ENCODE peak calls at places on chromosomes 13 and 19, in seven cellular contexts. One of them, this sample, is unnamed.

GRCh38 chr19:46076031-46076880 is 35.5 kb upstream of the IGFL4 start:
- DNase-seq in H1: no peak
- DNase-seq in HCT116: no peak
- DNase-seq in SK-N-SH: no peak
- DNase-seq in GM12878: no peak
- DNase-seq in K562: no peak
- DNase-seq in HepG2: no peak
- DNase-seq in this sample: no peak

GRCh38 chr19:3080281-3080680 is 13.9 kb upstream of the GNA11 start:
- DNase-seq in H1: no peak
- DNase-seq in HCT116: no peak
- DNase-seq in SK-N-SH: peak; percentile 27
- DNase-seq in GM12878: no peak
- DNase-seq in K562: no peak
- DNase-seq in HepG2: no peak
- DNase-seq in this sample: no peak

GRCh38 chr19:40690050-40690698 is at the start of gene NUMBL:
- DNase-seq in H1: no peak
- DNase-seq in HCT116: no peak
- DNase-seq in SK-N-SH: peak; percentile 99
- DNase-seq in GM12878: no peak
- DNase-seq in K562: no peak
- DNase-seq in HepG2: no peak
- DNase-seq in this sample: no peak

GRCh38 chr19:58229255-58229639 is 533 bp downstream of the ZNF544 start:
- DNase-seq in H1: peak; percentile 50
- DNase-seq in HCT116: no peak
- DNase-seq in SK-N-SH: peak; percentile 44
- DNase-seq in GM12878: no peak
- DNase-seq in K562: peak; percentile 44
- DNase-seq in HepG2: peak; percentile 30
- DNase-seq in this sample: peak; percentile 65

GRCh38 chr13:49454388-49455015 is 10.4 kb downstream of the SETDB2 start:
- DNase-seq in H1: no peak
- DNase-seq in HCT116: no peak
- DNase-seq in SK-N-SH: no peak
- DNase-seq in GM12878: no peak
- DNase-seq in K562: no peak
- DNase-seq in HepG2: no peak
- DNase-seq in this sample: no peak

GRCh38 chr19:15372891-15373301 is 6.7 kb downstream of the AKAP8 start:
- DNase-seq in H1: no peak
- DNase-seq in HCT116: no peak
- DNase-seq in SK-N-SH: peak; percentile 21
- DNase-seq in GM12878: no peak
- DNase-seq in K562: no peak
- DNase-seq in HepG2: no peak
- DNase-seq in this sample: no peak

GRCh38 chr13:113299951-113300350 is 2.9 kb downstream of the LAMP1 start:
- DNase-seq in H1: no peak
- DNase-seq in HCT116: no peak
- DNase-seq in SK-N-SH: no peak
- DNase-seq in GM12878: peak; percentile 39
- DNase-seq in K562: no peak
- DNase-seq in HepG2: peak; percentile 91
- DNase-seq in this sample: no peak

GRCh38 chr19:50697414-50698124 is 22.0 kb downstream of the SHANK1 start:
- DNase-seq in H1: no peak
- DNase-seq in HCT116: no peak
- DNase-seq in SK-N-SH: no peak
- DNase-seq in GM12878: no peak
- DNase-seq in K562: no peak
- DNase-seq in HepG2: no peak
- DNase-seq in this sample: no peak

GRCh38 chr13:28347456-28348371 is 147.2 kb downstream of the FLT1 start:
- DNase-seq in H1: no peak
- DNase-seq in HCT116: no peak
- DNase-seq in SK-N-SH: no peak
- DNase-seq in GM12878: no peak
- DNase-seq in K562: peak; percentile 24
- DNase-seq in HepG2: no peak
- DNase-seq in this sample: no peak

GRCh38 chr13:33322474-33322827 is 36.9 kb upstream of the STARD13 start:
- DNase-seq in H1: no peak
- DNase-seq in HCT116: no peak
- DNase-seq in SK-N-SH: no peak
- DNase-seq in GM12878: no peak
- DNase-seq in K562: no peak
- DNase-seq in HepG2: no peak
- DNase-seq in this sample: no peak

GRCh38 chr13:21053231-21053630 is 8.2 kb downstream of the LATS2 start:
- DNase-seq in H1: no peak
- DNase-seq in HCT116: no peak
- DNase-seq in SK-N-SH: no peak
- DNase-seq in GM12878: no peak
- DNase-seq in K562: no peak
- DNase-seq in HepG2: no peak
- DNase-seq in this sample: no peak

GRCh38 chr19:28794301-28794700 is 418.6 kb downstream of the UQCRFS1 start:
- DNase-seq in H1: no peak
- DNase-seq in HCT116: no peak
- DNase-seq in SK-N-SH: no peak
- DNase-seq in GM12878: no peak
- DNase-seq in K562: no peak
- DNase-seq in HepG2: no peak
- DNase-seq in this sample: no peak

GRCh38 chr19:48639483-48640375 is 2.5 kb upstream of the DBP start:
- DNase-seq in H1: no peak
- DNase-seq in HCT116: no peak
- DNase-seq in SK-N-SH: no peak
- DNase-seq in GM12878: no peak
- DNase-seq in K562: peak; percentile 54
- DNase-seq in HepG2: no peak
- DNase-seq in this sample: no peak

GRCh38 chr13:102400619-102401125 is 1.2 kb downstream of the FGF14 start:
- DNase-seq in H1: no peak
- DNase-seq in HCT116: no peak
- DNase-seq in SK-N-SH: peak; percentile 73
- DNase-seq in GM12878: no peak
- DNase-seq in K562: no peak
- DNase-seq in HepG2: no peak
- DNase-seq in this sample: no peak

GRCh38 chr19:19119325-19120237 is 18.7 kb downstream of the TMEM161A start:
- DNase-seq in H1: no peak
- DNase-seq in HCT116: no peak
- DNase-seq in SK-N-SH: no peak
- DNase-seq in GM12878: no peak
- DNase-seq in K562: no peak
- DNase-seq in HepG2: no peak
- DNase-seq in this sample: no peak

GRCh38 chr13:45136741-45137500 is 16.6 kb downstream of the GTF2F2 start:
- DNase-seq in H1: no peak
- DNase-seq in HCT116: no peak
- DNase-seq in SK-N-SH: no peak
- DNase-seq in GM12878: no peak
- DNase-seq in K562: no peak
- DNase-seq in HepG2: no peak
- DNase-seq in this sample: no peak

GRCh38 chr13:45132384-45133064 is 12.2 kb downstream of the GTF2F2 start:
- DNase-seq in H1: no peak
- DNase-seq in HCT116: no peak
- DNase-seq in SK-N-SH: no peak
- DNase-seq in GM12878: peak; percentile 19
- DNase-seq in K562: no peak
- DNase-seq in HepG2: no peak
- DNase-seq in this sample: no peak

GRCh38 chr13:45133396-45134118 is 13.2 kb downstream of the GTF2F2 start:
- DNase-seq in H1: no peak
- DNase-seq in HCT116: peak; percentile 23
- DNase-seq in SK-N-SH: no peak
- DNase-seq in GM12878: no peak
- DNase-seq in K562: no peak
- DNase-seq in HepG2: no peak
- DNase-seq in this sample: no peak

GRCh38 chr13:45138282-45138681 is 18.0 kb downstream of the GTF2F2 start:
- DNase-seq in H1: no peak
- DNase-seq in HCT116: no peak
- DNase-seq in SK-N-SH: no peak
- DNase-seq in GM12878: no peak
- DNase-seq in K562: no peak
- DNase-seq in HepG2: no peak
- DNase-seq in this sample: no peak

GRCh38 chr13:45137501-45137880 is 17.2 kb downstream of the GTF2F2 start:
- DNase-seq in H1: no peak
- DNase-seq in HCT116: no peak
- DNase-seq in SK-N-SH: no peak
- DNase-seq in GM12878: no peak
- DNase-seq in K562: no peak
- DNase-seq in HepG2: no peak
- DNase-seq in this sample: no peak
- TF ChIP-seq JUND in H1: no peak
- TF ChIP-seq JUND in HCT116: no peak
- TF ChIP-seq JUND in SK-N-SH: no peak
- TF ChIP-seq JUND in GM12878: no peak
- TF ChIP-seq JUND in K562: no peak
- TF ChIP-seq JUND in HepG2: no peak
- TF ChIP-seq JUND in this sample: no peak

GRCh38 chr19:31113250-31113685 is 236.0 kb downstream of the TSHZ3 start:
- DNase-seq in H1: no peak
- DNase-seq in HCT116: no peak
- DNase-seq in SK-N-SH: no peak
- DNase-seq in GM12878: no peak
- DNase-seq in K562: no peak
- DNase-seq in HepG2: no peak
- DNase-seq in this sample: no peak
- TF ChIP-seq JUND in H1: no peak
- TF ChIP-seq JUND in HCT116: no peak
- TF ChIP-seq JUND in SK-N-SH: peak; percentile 25
- TF ChIP-seq JUND in GM12878: no peak
- TF ChIP-seq JUND in K562: no peak
- TF ChIP-seq JUND in HepG2: no peak
- TF ChIP-seq JUND in this sample: no peak

DNA sequence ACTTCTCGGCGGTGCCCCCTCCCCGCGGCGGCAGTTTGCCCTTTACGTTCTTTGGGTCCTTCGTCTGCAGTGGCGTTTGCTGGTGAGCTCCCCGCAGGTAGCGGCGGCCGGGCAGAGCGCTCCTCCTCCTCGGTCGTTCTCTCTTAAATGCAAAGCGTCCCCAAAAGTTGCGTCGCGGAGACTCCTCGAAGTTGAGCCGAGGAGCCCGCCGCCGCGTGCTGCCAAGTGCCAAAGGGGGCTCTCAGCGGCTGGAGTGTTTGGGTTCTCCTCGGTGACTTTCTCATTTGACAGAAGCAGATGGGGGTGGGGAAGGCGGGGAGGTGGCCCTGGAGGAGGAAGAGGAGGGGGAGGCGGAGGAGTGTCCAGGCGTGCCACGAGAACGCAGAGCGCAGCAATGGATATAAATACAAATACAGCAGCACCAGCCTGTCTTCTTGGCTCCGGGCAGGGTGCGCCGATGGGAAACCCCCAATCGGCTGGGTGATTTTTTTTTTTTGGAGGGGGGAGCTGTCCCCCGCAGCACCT is at the start of gene SOX21:
- DNase-seq in H1: peak; percentile 80
- DNase-seq in HCT116: no peak
- DNase-seq in SK-N-SH: no peak
- DNase-seq in GM12878: no peak
- DNase-seq in K562: no peak
- DNase-seq in HepG2: no peak
- DNase-seq in this sample: no peak
- TF ChIP-seq JUND in H1: no peak
- TF ChIP-seq JUND in HCT116: no peak
- TF ChIP-seq JUND in SK-N-SH: no peak
- TF ChIP-seq JUND in GM12878: no peak
- TF ChIP-seq JUND in K562: no peak
- TF ChIP-seq JUND in HepG2: no peak
- TF ChIP-seq JUND in this sample: no peak

GRCh38 chr13:111058796-111059506 is 56.2 kb upstream of the ARHGEF7 start:
- DNase-seq in H1: no peak
- DNase-seq in HCT116: no peak
- DNase-seq in SK-N-SH: no peak
- DNase-seq in GM12878: no peak
- DNase-seq in K562: no peak
- DNase-seq in HepG2: no peak
- DNase-seq in this sample: no peak
- TF ChIP-seq JUND in H1: no peak
- TF ChIP-seq JUND in HCT116: no peak
- TF ChIP-seq JUND in SK-N-SH: no peak
- TF ChIP-seq JUND in GM12878: no peak
- TF ChIP-seq JUND in K562: no peak
- TF ChIP-seq JUND in HepG2: no peak
- TF ChIP-seq JUND in this sample: no peak

DNA sequence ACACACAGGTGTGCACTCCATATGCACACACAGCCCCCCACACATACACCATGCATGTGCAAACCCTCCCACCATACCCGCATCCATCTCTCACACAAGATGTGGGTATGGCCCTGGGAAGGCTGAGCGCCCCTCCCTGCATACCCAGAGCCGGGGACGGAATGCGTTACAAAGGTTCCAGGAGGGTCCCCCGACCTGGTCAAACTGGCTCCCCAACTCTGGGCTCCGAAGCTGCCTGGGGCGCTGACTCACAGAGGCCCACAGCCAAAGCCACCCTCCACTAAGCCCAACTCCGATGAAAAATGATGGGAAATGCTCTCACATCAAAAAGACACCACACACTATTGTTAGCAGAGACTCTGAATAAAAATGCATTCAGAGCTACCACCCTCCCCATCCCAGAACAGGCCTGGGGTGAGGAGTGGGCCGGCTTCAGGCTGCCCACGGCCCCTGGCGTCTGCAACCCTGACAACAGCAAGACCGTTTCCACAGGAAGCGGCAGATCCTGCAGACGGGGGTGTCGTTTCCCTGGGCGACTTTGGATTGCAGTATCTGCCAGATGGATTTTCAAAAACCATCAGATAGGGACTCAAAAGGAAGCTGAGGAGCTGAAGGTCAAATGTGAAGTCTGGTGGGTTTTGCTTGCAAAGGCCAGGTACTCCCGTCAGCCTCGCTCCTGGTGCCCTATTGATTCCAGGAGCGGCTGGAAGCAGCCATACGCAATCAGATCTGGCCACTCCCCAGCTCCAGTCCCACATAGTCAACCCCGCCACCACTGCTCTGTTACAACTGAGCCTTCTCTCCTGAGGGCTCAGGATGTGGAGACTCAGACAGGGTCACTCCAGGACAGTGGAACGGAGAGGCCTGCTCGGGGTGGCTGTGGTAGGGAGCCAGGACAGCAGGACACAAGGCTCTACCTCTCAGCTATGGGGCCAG is 14.3 kb downstream of the PEPD start:
- DNase-seq in H1: no peak
- DNase-seq in HCT116: no peak
- DNase-seq in SK-N-SH: peak; percentile 91
- DNase-seq in GM12878: no peak
- DNase-seq in K562: no peak
- DNase-seq in HepG2: no peak
- DNase-seq in this sample: no peak
- TF ChIP-seq JUND in H1: no peak
- TF ChIP-seq JUND in HCT116: no peak
- TF ChIP-seq JUND in SK-N-SH: no peak
- TF ChIP-seq JUND in GM12878: no peak
- TF ChIP-seq JUND in K562: no peak
- TF ChIP-seq JUND in HepG2: no peak
- TF ChIP-seq JUND in this sample: no peak